ENCODE peak calls at places on chromosomes 12 and 14, in nine cellular contexts. One of them, this sample, is unnamed.

GRCh38 chr14:73789996-73790581 is 61.5 kb upstream of the PTGR2 start:
- DNase-seq in effector memory CD4-positive, alpha-beta T cell: no peak
- DNase-seq in lung: peak; percentile 42
- DNase-seq in heart left ventricle: peak; percentile 63
- DNase-seq in Peyer's patch: peak; percentile 67
- DNase-seq in HCT116: no peak
- DNase-seq in testis: peak; percentile 51
- DNase-seq in CD8-positive, alpha-beta memory T cell: no peak
- DNase-seq in fibroblast of lung: peak; percentile 99
- DNase-seq in this sample: peak; percentile 25

GRCh38 chr12:24931666-24932405 is 17.1 kb downstream of the BCAT1 start:
- DNase-seq in HCT116: no peak
- DNase-seq in CD8-positive, alpha-beta memory T cell: no peak
- DNase-seq in heart left ventricle: no peak
- DNase-seq in Peyer's patch: peak; percentile 50
- DNase-seq in fibroblast of lung: peak; percentile 53
- DNase-seq in effector memory CD4-positive, alpha-beta T cell: no peak
- DNase-seq in lung: no peak
- DNase-seq in testis: no peak
- DNase-seq in this sample: no peak

GRCh38 chr12:116616536-116617248 is 57.5 kb downstream of the MAP1LC3B2 start:
- DNase-seq in Peyer's patch: no peak
- DNase-seq in effector memory CD4-positive, alpha-beta T cell: no peak
- DNase-seq in testis: no peak
- DNase-seq in CD8-positive, alpha-beta memory T cell: no peak
- DNase-seq in fibroblast of lung: no peak
- DNase-seq in heart left ventricle: no peak
- DNase-seq in HCT116: no peak
- DNase-seq in lung: no peak
- DNase-seq in this sample: no peak

GRCh38 chr12:132084681-132085635 is 59.2 kb downstream of the DDX51 start:
- DNase-seq in CD8-positive, alpha-beta memory T cell: peak; percentile 70
- DNase-seq in testis: peak; percentile 66
- DNase-seq in heart left ventricle: peak; percentile 84
- DNase-seq in fibroblast of lung: peak; percentile 42
- DNase-seq in effector memory CD4-positive, alpha-beta T cell: peak; percentile 58
- DNase-seq in Peyer's patch: peak; percentile 80
- DNase-seq in HCT116: no peak
- DNase-seq in lung: peak; percentile 75
- DNase-seq in this sample: no peak

GRCh38 chr12:18320036-18320617 is 58.8 kb downstream of the PIK3C2G start:
- DNase-seq in lung: no peak
- DNase-seq in testis: no peak
- DNase-seq in HCT116: peak; percentile 47
- DNase-seq in Peyer's patch: peak; percentile 56
- DNase-seq in effector memory CD4-positive, alpha-beta T cell: no peak
- DNase-seq in CD8-positive, alpha-beta memory T cell: no peak
- DNase-seq in heart left ventricle: no peak
- DNase-seq in fibroblast of lung: peak; percentile 89
- DNase-seq in this sample: no peak

GRCh38 chr12:121364657-121365265 is 12.6 kb upstream of the ANAPC5 start:
- DNase-seq in CD8-positive, alpha-beta memory T cell: no peak
- DNase-seq in heart left ventricle: no peak
- DNase-seq in effector memory CD4-positive, alpha-beta T cell: no peak
- DNase-seq in Peyer's patch: no peak
- DNase-seq in testis: no peak
- DNase-seq in lung: no peak
- DNase-seq in fibroblast of lung: peak; percentile 46
- DNase-seq in HCT116: no peak
- DNase-seq in this sample: no peak

GRCh38 chr14:75522224-75522764 is at the start of gene BATF:
- DNase-seq in lung: peak; percentile 52
- DNase-seq in HCT116: no peak
- DNase-seq in fibroblast of lung: no peak
- DNase-seq in heart left ventricle: peak; percentile 70
- DNase-seq in effector memory CD4-positive, alpha-beta T cell: peak; percentile 69
- DNase-seq in testis: no peak
- DNase-seq in Peyer's patch: peak; percentile 88
- DNase-seq in CD8-positive, alpha-beta memory T cell: peak; percentile 84
- DNase-seq in this sample: no peak

GRCh38 chr12:16726879-16727278 is 120.9 kb upstream of the LMO3 start:
- DNase-seq in CD8-positive, alpha-beta memory T cell: no peak
- DNase-seq in testis: peak; percentile 48
- DNase-seq in effector memory CD4-positive, alpha-beta T cell: no peak
- DNase-seq in fibroblast of lung: peak; percentile 84
- DNase-seq in heart left ventricle: no peak
- DNase-seq in lung: no peak
- DNase-seq in Peyer's patch: no peak
- DNase-seq in HCT116: no peak
- DNase-seq in this sample: no peak

GRCh38 chr12:111035578-111036301 is 115.4 kb upstream of the MYL2 start:
- DNase-seq in CD8-positive, alpha-beta memory T cell: no peak
- DNase-seq in HCT116: no peak
- DNase-seq in lung: no peak
- DNase-seq in testis: no peak
- DNase-seq in effector memory CD4-positive, alpha-beta T cell: no peak
- DNase-seq in fibroblast of lung: no peak
- DNase-seq in Peyer's patch: no peak
- DNase-seq in heart left ventricle: no peak
- DNase-seq in this sample: no peak

GRCh38 chr14:72743626-72744025 is 150.3 kb downstream of the DPF3 start:
- DNase-seq in testis: peak; percentile 70
- DNase-seq in fibroblast of lung: no peak
- DNase-seq in effector memory CD4-positive, alpha-beta T cell: no peak
- DNase-seq in lung: peak; percentile 18
- DNase-seq in Peyer's patch: no peak
- DNase-seq in CD8-positive, alpha-beta memory T cell: no peak
- DNase-seq in heart left ventricle: no peak
- DNase-seq in HCT116: no peak
- DNase-seq in this sample: no peak

GRCh38 chr14:104247336-104248202 is 109.2 kb downstream of the KIF26A start:
- DNase-seq in testis: no peak
- DNase-seq in CD8-positive, alpha-beta memory T cell: peak; percentile 37
- DNase-seq in effector memory CD4-positive, alpha-beta T cell: no peak
- DNase-seq in fibroblast of lung: no peak
- DNase-seq in lung: no peak
- DNase-seq in Peyer's patch: peak; percentile 18
- DNase-seq in heart left ventricle: no peak
- DNase-seq in HCT116: no peak
- DNase-seq in this sample: no peak

GRCh38 chr14:75205586-75205985 is 29.2 kb upstream of the TMED10 start:
- DNase-seq in fibroblast of lung: peak; percentile 67
- DNase-seq in CD8-positive, alpha-beta memory T cell: peak; percentile 7
- DNase-seq in Peyer's patch: no peak
- DNase-seq in HCT116: no peak
- DNase-seq in heart left ventricle: no peak
- DNase-seq in effector memory CD4-positive, alpha-beta T cell: no peak
- DNase-seq in lung: no peak
- DNase-seq in testis: no peak
- DNase-seq in this sample: no peak

GRCh38 chr12:45122776-45123380 is 72.0 kb upstream of the DBX2 start:
- DNase-seq in lung: no peak
- DNase-seq in testis: peak; percentile 16
- DNase-seq in Peyer's patch: no peak
- DNase-seq in HCT116: peak; percentile 39
- DNase-seq in heart left ventricle: no peak
- DNase-seq in effector memory CD4-positive, alpha-beta T cell: no peak
- DNase-seq in CD8-positive, alpha-beta memory T cell: no peak
- DNase-seq in fibroblast of lung: peak; percentile 31
- DNase-seq in this sample: no peak

GRCh38 chr12:123150804-123151678 is at the start of gene PITPNM2:
- DNase-seq in lung: no peak
- DNase-seq in testis: peak; percentile 54
- DNase-seq in HCT116: no peak
- DNase-seq in fibroblast of lung: peak; percentile 59
- DNase-seq in CD8-positive, alpha-beta memory T cell: peak; percentile 69
- DNase-seq in heart left ventricle: peak; percentile 80
- DNase-seq in effector memory CD4-positive, alpha-beta T cell: peak; percentile 38
- DNase-seq in Peyer's patch: peak; percentile 82
- DNase-seq in this sample: peak; percentile 29

GRCh38 chr12:48165089-48166031 is 8.0 kb upstream of the ASB8 start:
- DNase-seq in lung: no peak
- DNase-seq in effector memory CD4-positive, alpha-beta T cell: peak; percentile 42
- DNase-seq in testis: no peak
- DNase-seq in Peyer's patch: no peak
- DNase-seq in heart left ventricle: no peak
- DNase-seq in fibroblast of lung: peak; percentile 49
- DNase-seq in HCT116: peak; percentile 57
- DNase-seq in CD8-positive, alpha-beta memory T cell: peak; percentile 66
- DNase-seq in this sample: no peak

GRCh38 chr14:81220488-81220766 is 332 bp downstream of the GTF2A1 start:
- DNase-seq in effector memory CD4-positive, alpha-beta T cell: no peak
- DNase-seq in fibroblast of lung: no peak
- DNase-seq in lung: no peak
- DNase-seq in testis: no peak
- DNase-seq in CD8-positive, alpha-beta memory T cell: no peak
- DNase-seq in heart left ventricle: no peak
- DNase-seq in Peyer's patch: no peak
- DNase-seq in HCT116: no peak
- DNase-seq in this sample: no peak

GRCh38 chr12:108854055-108854452 is 3.3 kb downstream of the SSH1 start:
- DNase-seq in HCT116: no peak
- DNase-seq in effector memory CD4-positive, alpha-beta T cell: no peak
- DNase-seq in CD8-positive, alpha-beta memory T cell: no peak
- DNase-seq in fibroblast of lung: peak; percentile 92
- DNase-seq in testis: peak; percentile 43
- DNase-seq in lung: no peak
- DNase-seq in heart left ventricle: no peak
- DNase-seq in Peyer's patch: no peak
- DNase-seq in this sample: no peak

GRCh38 chr14:60222820-60223219 is 26.2 kb upstream of the PPM1A start:
- DNase-seq in HCT116: no peak
- DNase-seq in Peyer's patch: no peak
- DNase-seq in testis: no peak
- DNase-seq in heart left ventricle: peak; percentile 81
- DNase-seq in lung: peak; percentile 48
- DNase-seq in fibroblast of lung: no peak
- DNase-seq in CD8-positive, alpha-beta memory T cell: no peak
- DNase-seq in effector memory CD4-positive, alpha-beta T cell: no peak
- DNase-seq in this sample: peak; percentile 89

GRCh38 chr12:42669471-42669997 is 80.0 kb upstream of the PRICKLE1 start:
- DNase-seq in testis: no peak
- DNase-seq in heart left ventricle: no peak
- DNase-seq in CD8-positive, alpha-beta memory T cell: no peak
- DNase-seq in Peyer's patch: no peak
- DNase-seq in lung: no peak
- DNase-seq in fibroblast of lung: peak; percentile 72
- DNase-seq in HCT116: no peak
- DNase-seq in effector memory CD4-positive, alpha-beta T cell: no peak
- DNase-seq in this sample: no peak
- H3K27ac ChIP-seq in testis: no peak overlapping the region
- H3K27ac ChIP-seq in heart left ventricle: no peak overlapping the region
- H3K27ac ChIP-seq in CD8-positive, alpha-beta memory T cell: no peak overlapping the region
- H3K27ac ChIP-seq in Peyer's patch: no peak overlapping the region
- H3K27ac ChIP-seq in lung: no peak overlapping the region
- H3K27ac ChIP-seq in fibroblast of lung: no peak overlapping the region
- H3K27ac ChIP-seq in HCT116: no peak overlapping the region
- H3K27ac ChIP-seq in effector memory CD4-positive, alpha-beta T cell: no peak overlapping the region
- H3K27ac ChIP-seq in this sample: no peak overlapping the region

DNA sequence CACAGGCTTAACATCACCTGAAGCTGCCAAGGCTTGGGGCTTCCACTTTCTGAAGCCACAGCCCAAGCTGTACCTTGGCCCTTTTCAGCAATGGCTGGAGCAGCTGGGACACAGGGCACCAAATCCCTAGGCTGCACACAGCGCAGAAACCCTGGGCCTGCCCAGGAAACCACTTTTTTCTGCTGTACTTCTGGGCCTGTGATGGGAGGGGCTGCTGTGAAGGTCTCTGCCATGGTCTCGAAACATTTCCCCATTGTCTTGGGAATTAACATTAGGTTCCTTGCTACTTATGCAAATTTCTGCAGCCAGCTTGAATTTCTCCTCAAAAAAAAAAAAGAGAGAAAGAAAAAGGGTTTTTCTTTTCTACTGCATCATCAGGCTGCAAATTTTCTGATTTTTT is 219.1 kb downstream of the RPL10L start:
- DNase-seq in HCT116: no peak
- DNase-seq in lung: no peak
- DNase-seq in effector memory CD4-positive, alpha-beta T cell: no peak
- DNase-seq in heart left ventricle: no peak
- DNase-seq in testis: no peak
- DNase-seq in CD8-positive, alpha-beta memory T cell: no peak
- DNase-seq in Peyer's patch: no peak
- DNase-seq in fibroblast of lung: no peak
- DNase-seq in this sample: no peak
- H3K27ac ChIP-seq in HCT116: no peak overlapping the region
- H3K27ac ChIP-seq in lung: no peak overlapping the region
- H3K27ac ChIP-seq in effector memory CD4-positive, alpha-beta T cell: no peak overlapping the region
- H3K27ac ChIP-seq in heart left ventricle: no peak overlapping the region
- H3K27ac ChIP-seq in testis: no peak overlapping the region
- H3K27ac ChIP-seq in CD8-positive, alpha-beta memory T cell: no peak overlapping the region
- H3K27ac ChIP-seq in Peyer's patch: no peak overlapping the region
- H3K27ac ChIP-seq in fibroblast of lung: no peak overlapping the region
- H3K27ac ChIP-seq in this sample: no peak overlapping the region

GRCh38 chr14:71521736-71522135 is 410.5 kb upstream of the RGS6 start:
- DNase-seq in HCT116: no peak
- DNase-seq in Peyer's patch: no peak
- DNase-seq in lung: no peak
- DNase-seq in heart left ventricle: no peak
- DNase-seq in fibroblast of lung: no peak
- DNase-seq in effector memory CD4-positive, alpha-beta T cell: no peak
- DNase-seq in CD8-positive, alpha-beta memory T cell: no peak
- DNase-seq in testis: no peak
- DNase-seq in this sample: no peak

GRCh38 chr14:71526388-71526787 is 405.8 kb upstream of the RGS6 start:
- DNase-seq in Peyer's patch: no peak
- DNase-seq in testis: no peak
- DNase-seq in HCT116: no peak
- DNase-seq in lung: no peak
- DNase-seq in heart left ventricle: no peak
- DNase-seq in fibroblast of lung: no peak
- DNase-seq in CD8-positive, alpha-beta memory T cell: no peak
- DNase-seq in effector memory CD4-positive, alpha-beta T cell: no peak
- DNase-seq in this sample: no peak

GRCh38 chr14:71525663-71526246 is 406.5 kb upstream of the RGS6 start:
- DNase-seq in heart left ventricle: no peak
- DNase-seq in Peyer's patch: no peak
- DNase-seq in effector memory CD4-positive, alpha-beta T cell: no peak
- DNase-seq in fibroblast of lung: no peak
- DNase-seq in CD8-positive, alpha-beta memory T cell: no peak
- DNase-seq in lung: no peak
- DNase-seq in HCT116: no peak
- DNase-seq in testis: no peak
- DNase-seq in this sample: no peak

GRCh38 chr14:71523630-71524320 is 408.5 kb upstream of the RGS6 start:
- DNase-seq in testis: no peak
- DNase-seq in fibroblast of lung: no peak
- DNase-seq in Peyer's patch: no peak
- DNase-seq in lung: no peak
- DNase-seq in HCT116: no peak
- DNase-seq in CD8-positive, alpha-beta memory T cell: no peak
- DNase-seq in heart left ventricle: no peak
- DNase-seq in effector memory CD4-positive, alpha-beta T cell: no peak
- DNase-seq in this sample: no peak

GRCh38 chr14:71524321-71524982 is 407.8 kb upstream of the RGS6 start:
- DNase-seq in testis: no peak
- DNase-seq in lung: no peak
- DNase-seq in effector memory CD4-positive, alpha-beta T cell: no peak
- DNase-seq in HCT116: no peak
- DNase-seq in Peyer's patch: no peak
- DNase-seq in fibroblast of lung: no peak
- DNase-seq in CD8-positive, alpha-beta memory T cell: no peak
- DNase-seq in heart left ventricle: no peak
- DNase-seq in this sample: no peak
- H3K27ac ChIP-seq in testis: no peak overlapping the region
- H3K27ac ChIP-seq in lung: no peak overlapping the region
- H3K27ac ChIP-seq in effector memory CD4-positive, alpha-beta T cell: no peak overlapping the region
- H3K27ac ChIP-seq in HCT116: no peak overlapping the region
- H3K27ac ChIP-seq in Peyer's patch: no peak overlapping the region
- H3K27ac ChIP-seq in fibroblast of lung: no peak overlapping the region
- H3K27ac ChIP-seq in CD8-positive, alpha-beta memory T cell: no peak overlapping the region
- H3K27ac ChIP-seq in heart left ventricle: no peak overlapping the region
- H3K27ac ChIP-seq in this sample: no peak overlapping the region

GRCh38 chr14:37452323-37452722 is 142.7 kb downstream of the FOXA1 start:
- DNase-seq in CD8-positive, alpha-beta memory T cell: no peak
- DNase-seq in testis: no peak
- DNase-seq in Peyer's patch: no peak
- DNase-seq in fibroblast of lung: peak; percentile 27
- DNase-seq in HCT116: no peak
- DNase-seq in effector memory CD4-positive, alpha-beta T cell: no peak
- DNase-seq in heart left ventricle: no peak
- DNase-seq in lung: no peak
- DNase-seq in this sample: no peak
- H3K27ac ChIP-seq in CD8-positive, alpha-beta memory T cell: no peak overlapping the region
- H3K27ac ChIP-seq in testis: no peak overlapping the region
- H3K27ac ChIP-seq in Peyer's patch: no peak overlapping the region
- H3K27ac ChIP-seq in fibroblast of lung: no peak overlapping the region
- H3K27ac ChIP-seq in HCT116: no peak overlapping the region
- H3K27ac ChIP-seq in effector memory CD4-positive, alpha-beta T cell: no peak overlapping the region
- H3K27ac ChIP-seq in heart left ventricle: no peak overlapping the region
- H3K27ac ChIP-seq in lung: no peak overlapping the region
- H3K27ac ChIP-seq in this sample: no peak overlapping the region